ENCODE peak calls at places on chromosomes 16 and 17, in eight cellular contexts. O is astrocyte, T is upper lobe of right lung, S is fibroblast of lung, V is adrenal gland, H is cardiac muscle cell, L is HCT116, J is NT2/D1. C is an unnamed sample.

GRCh38 chr16:57143125-57143965 is 42.5 kb downstream of the PSME3IP1 start:
- DNase-seq in H (no peak), J (no peak), V (no peak), O (no peak), L (no peak), S (no peak), T (peak; percentile 58), C (peak; percentile 57)

GRCh38 chr17:66426397-66427033 is 124.1 kb downstream of the PRKCA start:
- DNase-seq in L (peak; percentile 31), H (peak; percentile 47), J (no peak), V (no peak), O (no peak), T (no peak), S (peak; percentile 18), C (peak; percentile 55)

GRCh38 chr16:58940609-58941008 is 206.5 kb upstream of the GOT2 start:
- DNase-seq in O (no peak), J (no peak), L (no peak), V (no peak), T (no peak), H (no peak), S (no peak), C (no peak)

GRCh38 chr16:63806794-63807506 is 1314.9 kb downstream of the CDH11 start:
- DNase-seq in T (no peak), H (no peak), V (no peak), O (no peak), S (no peak), J (no peak), L (no peak), C (no peak)

GRCh38 chr17:57918017-57918895 is 37.0 kb downstream of the CUEDC1 start:
- DNase-seq in H (peak; percentile 45), L (no peak), S (no peak), O (peak; percentile 51), J (no peak), T (no peak), V (no peak), C (no peak)

GRCh38 chr17:10265100-10265810 is 66.8 kb upstream of the GAS7 start:
- DNase-seq in T (no peak), L (no peak), V (no peak), S (peak; percentile 2), J (no peak), H (peak; percentile 53), O (no peak), C (no peak)

GRCh38 chr17:52383493-52384100 is 225.1 kb upstream of the CA10 start:
- DNase-seq in T (no peak), V (peak; percentile 83), H (peak; percentile 66), J (peak; percentile 65), O (no peak), S (peak; percentile 1), L (peak; percentile 4), C (peak; percentile 50)

GRCh38 chr17:2814499-2815341 is 18.5 kb downstream of the RAP1GAP2 start:
- DNase-seq in V (no peak), T (no peak), H (no peak), O (no peak), J (no peak), L (no peak), S (no peak), C (no peak)

GRCh38 chr17:50047083-50047482 is 8.8 kb upstream of the ITGA3 start:
- DNase-seq in V (no peak), T (no peak), O (no peak), S (no peak), H (no peak), L (no peak), J (no peak), C (no peak)

GRCh38 chr17:65052585-65052984 is 4.0 kb downstream of the GNA13 start:
- DNase-seq in O (no peak), T (no peak), L (no peak), V (no peak), S (no peak), H (no peak), J (no peak), C (no peak)

GRCh38 chr16:66391726-66392670 is 25.5 kb downstream of the CDH5 start:
- DNase-seq in J (no peak), S (no peak), V (peak; percentile 36), T (no peak), L (no peak), O (no peak), H (no peak), C (no peak)

GRCh38 chr17:32445075-32445427 is 741 bp downstream of the PSMD11 start:
- DNase-seq in L (no peak), T (no peak), J (no peak), H (peak; percentile 65), V (peak; percentile 59), S (peak; percentile 55), O (peak; percentile 70), C (peak; percentile 51)

GRCh38 chr17:2952174-2952845 is 111.1 kb downstream of the OR1D5 start:
- DNase-seq in T (no peak), S (no peak), L (no peak), H (no peak), V (no peak), J (no peak), O (no peak), C (no peak)

GRCh38 chr17:45110676-45111611 is 21.4 kb downstream of the PLCD3 start:
- DNase-seq in L (no peak), J (no peak), H (no peak), O (peak; percentile 59), S (no peak), V (peak; percentile 84), T (no peak), C (no peak)

GRCh38 chr16:83513006-83513755 is 294.6 kb upstream of the HSBP1 start:
- DNase-seq in T (no peak), V (no peak), L (no peak), S (peak; percentile 67), O (peak; percentile 85), H (peak; percentile 42), J (no peak), C (no peak)

GRCh38 chr17:40854175-40854814 is 12.7 kb downstream of the KRT12 start:
- DNase-seq in T (no peak), H (peak; percentile 84), S (peak; percentile 92), L (peak; percentile 71), V (no peak), O (peak; percentile 88), J (no peak), C (no peak)

GRCh38 chr17:2593846-2594656 is 597 bp downstream of the PAFAH1B1 start:
- DNase-seq in H (peak; percentile 83), L (peak; percentile 50), V (peak; percentile 88), O (peak; percentile 53), J (peak; percentile 42), S (peak; percentile 75), T (peak; percentile 92), C (peak; percentile 92)

GRCh38 chr16:76293980-76294690 is 16.9 kb downstream of the CNTNAP4 start:
- DNase-seq in T (no peak), H (peak; percentile 10), O (no peak), L (no peak), V (no peak), S (peak; percentile 5), J (no peak), C (no peak)

GRCh38 chr17:33498069-33498468 is 205.0 kb upstream of the ASIC2 start:
- DNase-seq in H (peak; percentile 14), S (peak; percentile 18), J (no peak), T (no peak), L (no peak), O (no peak), V (no peak), C (no peak)

GRCh38 chr17:1582374-1582773 is 19.8 kb upstream of the PITPNA start:
- DNase-seq in T (no peak), H (no peak), J (no peak), O (no peak), S (no peak), V (no peak), L (no peak), C (no peak)

GRCh38 chr17:82351254-82351712 is 7.8 kb upstream of the TEX19 start:
- DNase-seq in L (no peak), S (no peak), O (no peak), H (no peak), V (no peak), T (no peak), J (no peak), C (no peak)

GRCh38 chr17:33682622-33683021 is 389.5 kb upstream of the ASIC2 start:
- DNase-seq in O (no peak), L (no peak), T (no peak), S (no peak), H (no peak), V (no peak), J (no peak), C (no peak)

GRCh38 chr16:9527976-9528375 is 436.5 kb downstream of the HAPSTR1 start:
- DNase-seq in V (no peak), O (no peak), S (no peak), T (no peak), H (no peak), J (no peak), L (no peak), C (peak; percentile 32)

GRCh38 chr17:75849304-75849695 is 5.1 kb upstream of the UNC13D start:
- DNase-seq in S (no peak), L (no peak), V (no peak), O (no peak), T (no peak), J (no peak), H (peak; percentile 33), C (no peak)

DNA sequence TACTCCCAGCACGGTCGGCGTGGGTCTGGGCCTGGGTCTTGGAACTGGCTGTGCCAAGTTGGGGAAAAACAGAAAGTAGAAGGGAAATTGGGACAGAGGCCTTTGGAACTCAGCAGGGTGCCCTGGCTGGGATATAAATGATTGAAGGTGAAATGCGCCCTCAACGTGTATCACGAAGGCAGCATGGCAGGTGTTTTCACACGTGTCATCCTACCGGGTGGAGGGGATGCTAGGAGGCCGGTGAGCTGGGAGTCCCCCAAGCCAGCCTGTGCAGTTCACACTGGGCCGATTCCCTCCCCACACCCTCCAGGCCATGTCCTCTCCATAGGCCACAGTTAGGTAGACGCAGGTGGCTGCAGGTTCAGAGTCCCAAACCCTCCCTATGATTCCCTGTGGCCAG is 6.0 kb downstream of the TNFAIP1 start:
- DNase-seq in J (no peak), L (no peak), O (no peak), S (no peak), V (no peak), H (no peak), T (no peak), C (no peak)
- H3K36me3 ChIP-seq in J (peaks cover 84% of the 10 kb centered on the region), L (peaks cover 38% of the 10 kb centered on the region), O (peaks cover 44% of the 10 kb centered on the region), S (peaks cover 36% of the 10 kb centered on the region), V (peaks cover 68% of the 10 kb centered on the region), H (peaks cover 41% of the 10 kb centered on the region), T (peaks cover 73% of the 10 kb centered on the region), C (peaks cover 21% of the 10 kb centered on the region)

GRCh38 chr16:46911650-46912049 is 27.5 kb downstream of the GPT2 start:
- DNase-seq in S (no peak), H (no peak), L (no peak), J (no peak), V (no peak), O (no peak), T (no peak), C (no peak)
- H3K4me3 ChIP-seq in S (no peak overlapping the region), H (no peak overlapping the region), L (no peak overlapping the region), J (no peak overlapping the region), V (no peak overlapping the region), O (no peak overlapping the region), T (no peak overlapping the region), C (no peak overlapping the region)

GRCh38 chr17:77214328-77214727 is 73.6 kb downstream of the SEC14L1 start:
- DNase-seq in L (no peak), H (no peak), J (no peak), V (no peak), T (no peak), S (no peak), O (no peak), C (peak; percentile 63)
- H3K36me3 ChIP-seq in L (peaks cover 20% of the 10 kb centered on the region), H (peaks cover 25% of the 10 kb centered on the region), J (peaks cover 92% of the 10 kb centered on the region), V (peaks cover 92% of the 10 kb centered on the region), T (peaks cover 89% of the 10 kb centered on the region), S (peaks cover 38% of the 10 kb centered on the region), O (peaks cover 49% of the 10 kb centered on the region), C (peaks cover 33% of the 10 kb centered on the region)

GRCh38 chr16:89442588-89442987 is 47.8 kb downstream of the ANKRD11 start:
- DNase-seq in L (no peak), V (no peak), O (no peak), J (no peak), T (no peak), H (no peak), S (no peak), C (peak; percentile 65)
- H3K4me3 ChIP-seq in L (no peak overlapping the region), V (no peak overlapping the region), O (no peak overlapping the region), J (no peak overlapping the region), T (no peak overlapping the region), H (no peak overlapping the region), S (peak overlapping the region; percentile 3), C (no peak overlapping the region)